ENCODE peak calls at places on chromosomes 3 and 15, in six cellular contexts. H, U, F, Z, P and M are unnamed samples.
A peak's percentile ranks its signal among the peaks of the same experiment; 100 is the strongest.

GRCh38 chr15:39921274-39921638 is 1.2 kb upstream of the GPR176 start:
- DNase-seq in U (no peak), F (no peak), Z (no peak), H (no peak), P (no peak), M (no peak)

GRCh38 chr15:35689266-35689665 is 143.3 kb upstream of the DPH6 start:
- DNase-seq in P (no peak), U (no peak), F (no peak), H (no peak), Z (no peak), M (no peak)

GRCh38 chr3:129259612-129260477 is 10.4 kb downstream of the COPG1 start:
- DNase-seq in F (peak; percentile 37), Z (no peak), P (no peak), U (no peak), H (no peak), M (no peak)

GRCh38 chr15:53472883-53473282 is 286.6 kb downstream of the WDR72 start:
- DNase-seq in H (no peak), Z (no peak), U (peak; percentile 58), P (no peak), F (no peak), M (no peak)

GRCh38 chr15:33801954-33802353 is 166.3 kb upstream of the CHRM5 start:
- DNase-seq in Z (no peak), U (no peak), H (no peak), F (no peak), P (no peak), M (no peak)

GRCh38 chr3:126338796-126339241 is 18.4 kb downstream of the KLF15 start:
- DNase-seq in P (peak; percentile 15), F (peak; percentile 63), U (peak; percentile 36), H (peak; percentile 69), Z (no peak), M (no peak)

GRCh38 chr3:170258105-170258487 is 35.9 kb downstream of the PRKCI start:
- DNase-seq in Z (no peak), F (no peak), P (no peak), H (no peak), U (no peak), M (no peak)

GRCh38 chr3:50156991-50157493 is 1.9 kb downstream of the SEMA3F start:
- DNase-seq in F (no peak), P (no peak), Z (no peak), H (no peak), U (peak; percentile 84), M (no peak)

GRCh38 chr3:174882789-174883188 is 23.7 kb downstream of the NAALADL2 start:
- DNase-seq in U (no peak), H (no peak), F (no peak), Z (no peak), P (no peak), M (no peak)

GRCh38 chr3:87553058-87553457 is 276.7 kb upstream of the POU1F1 start:
- DNase-seq in P (no peak), F (no peak), Z (no peak), H (no peak), U (no peak), M (no peak)

GRCh38 chr3:127986803-127987202 is 65.4 kb upstream of the SEC61A1 start:
- DNase-seq in P (no peak), H (no peak), U (no peak), F (no peak), Z (no peak), M (no peak)

GRCh38 chr3:70748593-70748992 is 436.2 kb upstream of the MDFIC2 start:
- DNase-seq in Z (no peak), U (peak; percentile 52), P (no peak), H (no peak), F (no peak), M (no peak)

GRCh38 chr3:153113553-153113952 is 48.5 kb upstream of the RAP2B start:
- DNase-seq in Z (no peak), U (no peak), P (no peak), H (no peak), F (no peak), M (no peak)

GRCh38 chr3:52353291-52353855 is 37.3 kb downstream of the DNAH1 start:
- DNase-seq in Z (no peak), H (no peak), F (no peak), U (no peak), P (no peak), M (no peak)

GRCh38 chr15:64699767-64700388 is 75.5 kb downstream of the RBPMS2 start:
- DNase-seq in H (no peak), U (peak; percentile 86), P (peak; percentile 66), Z (no peak), F (peak; percentile 78), M (no peak)

GRCh38 chr3:7847021-7847420 is 654.6 kb upstream of the LMCD1 start:
- DNase-seq in U (no peak), P (no peak), Z (no peak), H (no peak), F (no peak), M (no peak)

GRCh38 chr3:53160660-53161344 is at the start of gene PRKCD:
- DNase-seq in U (peak; percentile 93), F (peak; percentile 94), H (peak; percentile 94), P (peak; percentile 86), Z (peak; percentile 84), M (peak; percentile 61)

GRCh38 chr3:101879102-101879501 is 29.8 kb downstream of the NFKBIZ start:
- DNase-seq in H (no peak), Z (no peak), F (no peak), U (no peak), P (no peak), M (no peak)

GRCh38 chr3:171417813-171418212 is 42.4 kb downstream of the TNIK start:
- DNase-seq in H (no peak), P (no peak), Z (no peak), F (no peak), U (no peak), M (no peak)

GRCh38 chr3:78978037-78978436 is 789.8 kb downstream of the ROBO1 start:
- DNase-seq in H (no peak), F (no peak), P (no peak), U (no peak), Z (peak; percentile 1), M (no peak)

GRCh38 chr15:48592221-48592731 is 53.2 kb downstream of the FBN1 start:
- DNase-seq in F (no peak), Z (no peak), H (no peak), P (no peak), U (no peak), M (no peak)

GRCh38 chr3:119558528-119559339 is 680 bp downstream of the CD80 start:
- DNase-seq in Z (no peak), P (no peak), F (no peak), U (no peak), H (no peak), M (no peak)

GRCh38 chr3:32422943-32423342 is 31.3 kb downstream of the CMTM7 start:
- DNase-seq in Z (peak; percentile 33), U (no peak), F (no peak), H (no peak), P (no peak), M (no peak)

GRCh38 chr3:46934508-46935167 is 41.9 kb downstream of the CCDC12 start:
- DNase-seq in U (no peak), F (peak; percentile 78), P (peak; percentile 61), H (no peak), Z (no peak), M (no peak)

GRCh38 chr3:58260261-58260731 is 22.7 kb downstream of the ABHD6 start:
- DNase-seq in Z (peak; percentile 75), F (no peak), H (no peak), P (no peak), U (peak; percentile 26), M (no peak)

GRCh38 chr3:36906504-36907149 is 38.2 kb downstream of the TRANK1 start:
- DNase-seq in P (no peak), F (no peak), U (peak; percentile 41), H (no peak), Z (no peak), M (no peak)

GRCh38 chr3:171788546-171789351 is 21.5 kb downstream of the PLD1 start:
- DNase-seq in Z (peak; percentile 66), F (no peak), H (no peak), U (no peak), P (no peak), M (no peak)

GRCh38 chr3:55471522-55472280 is 15.4 kb downstream of the WNT5A start:
- DNase-seq in U (no peak), P (no peak), Z (no peak), H (no peak), F (no peak), M (no peak)

GRCh38 chr3:51503007-51503406 is 3.2 kb upstream of the DCAF1 start:
- DNase-seq in P (no peak), Z (no peak), F (no peak), H (no peak), U (no peak), M (no peak)

GRCh38 chr3:60775956-60776355 is 475.3 kb downstream of the FHIT start:
- DNase-seq in P (no peak), H (no peak), Z (no peak), U (no peak), F (no peak), M (no peak)

GRCh38 chr3:188241072-188241471 is 87.1 kb downstream of the LPP start:
- DNase-seq in F (no peak), Z (no peak), P (peak; percentile 44), H (no peak), U (no peak), M (no peak)

GRCh38 chr3:98612587-98612986 is 19.2 kb upstream of the CPOX start:
- DNase-seq in P (no peak), F (no peak), Z (no peak), U (peak; percentile 88), H (no peak), M (no peak)
- TF ChIP-seq CTCF in P (no peak), F (no peak), Z (no peak), U (peak; percentile 60), H (no peak), M (no peak)

GRCh38 chr3:137770066-137770805 is 6.1 kb downstream of the SOX14 start:
- DNase-seq in H (no peak), Z (no peak), U (peak; percentile 70), F (no peak), P (no peak), M (no peak)
- TF ChIP-seq CTCF in H (no peak), Z (no peak), U (peak; percentile 16), F (no peak), P (no peak), M (no peak)

DNA sequence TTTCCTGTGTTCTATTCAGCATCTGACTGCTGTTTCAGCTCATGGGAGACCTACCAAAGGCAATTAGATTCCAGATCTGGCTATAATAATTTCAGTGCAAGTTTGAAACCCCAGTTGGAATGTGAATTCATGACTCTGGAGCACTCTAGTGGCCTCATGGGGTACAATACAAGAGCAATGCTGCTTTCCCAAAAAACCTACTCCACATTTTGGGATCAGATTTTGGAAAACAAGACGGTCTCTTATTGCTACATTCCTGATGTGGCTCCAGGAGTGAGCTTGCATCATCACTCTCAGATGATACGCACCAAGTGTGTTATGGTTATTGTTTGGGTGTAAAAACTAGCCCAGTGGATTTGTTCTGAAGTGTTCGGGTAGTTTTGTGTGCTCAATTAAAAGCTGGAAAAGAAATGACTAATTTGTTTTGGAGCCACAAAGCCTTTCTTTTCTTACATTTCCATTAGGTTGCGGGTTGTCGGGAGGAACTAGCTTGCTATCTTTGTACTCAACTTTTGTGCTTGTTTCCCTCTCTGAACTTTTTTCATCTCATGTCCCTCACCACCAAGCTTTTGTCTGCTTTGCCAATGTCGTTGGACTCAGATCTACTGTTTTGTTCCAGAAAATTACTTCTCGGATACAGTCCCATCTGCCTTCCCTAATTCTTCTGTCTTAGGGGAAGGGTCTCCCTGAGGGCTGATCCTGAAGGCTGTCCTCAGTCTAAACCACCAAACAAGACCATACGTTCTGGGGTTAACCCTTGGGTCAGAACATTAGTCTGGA is 272.1 kb downstream of the BBX start:
- DNase-seq in U (no peak), Z (no peak), F (no peak), P (peak; percentile 19), H (no peak), M (no peak)
- TF ChIP-seq CTCF in U (peak; percentile 59), Z (peak; percentile 3), F (peak; percentile 29), P (peak; percentile 13), H (no peak), M (no peak)

GRCh38 chr3:1439395-1439794 is 346.6 kb downstream of the CNTN6 start:
- DNase-seq in P (no peak), Z (peak; percentile 33), F (no peak), H (no peak), U (peak; percentile 85), M (no peak)
- TF ChIP-seq CTCF in P (no peak), Z (peak; percentile 51), F (no peak), H (no peak), U (peak; percentile 70), M (no peak)